ENCODE peak calls at places on chromosomes 11 and 22, in seven cellular contexts. S is NCI-H1105 treated with DMSO at 0.1 percent for 48 hours, M is HS-27A, B is GOT3, C is HEK293T, V is skeletal muscle cell, R is AG10803. J is an unnamed sample.

GRCh38 chr22:37809672-37810333 is 2.1 kb downstream of the GCAT start:
- DNase-seq in S (no peak), M (no peak), B (no peak), C (no peak), V (no peak), R (no peak), J (no peak)

GRCh38 chr22:39502109-39502788 is at the start of gene MIEF1:
- DNase-seq in S (peak), M (peak), B (peak), C (peak), V (peak), R (peak), J (peak)

GRCh38 chr22:35552846-35553245 is 12.2 kb downstream of the RASD2 start:
- DNase-seq in S (no peak), M (no peak), B (no peak), C (no peak), V (no peak), R (no peak), J (no peak)

GRCh38 chr11:24697722-24698121 is 200.9 kb downstream of the LUZP2 start:
- DNase-seq in S (no peak), M (peak), B (no peak), C (no peak), V (peak), R (no peak), J (no peak)

GRCh38 chr11:132588366-132588765 is 943.9 kb downstream of the OPCML start:
- DNase-seq in S (no peak), M (no peak), B (no peak), C (no peak), V (peak), R (peak), J (no peak)

GRCh38 chr11:123431619-123432018 is 1.6 kb downstream of the GRAMD1B start:
- DNase-seq in S (peak), M (no peak), B (no peak), C (no peak), V (no peak), R (no peak), J (no peak)

GRCh38 chr11:57144531-57145320 is 37.0 kb upstream of the LRRC55 start:
- DNase-seq in S (no peak), M (no peak), B (no peak), C (no peak), V (no peak), R (no peak), J (no peak)

GRCh38 chr22:47804281-47804680 is 1041.8 kb downstream of the TBC1D22A start:
- DNase-seq in S (no peak), M (no peak), B (no peak), C (no peak), V (no peak), R (no peak), J (no peak)

GRCh38 chr11:27786331-27786730 is 86.1 kb upstream of the BDNF start:
- DNase-seq in S (no peak), M (no peak), B (no peak), C (no peak), V (no peak), R (peak), J (no peak)

GRCh38 chr11:1196516-1197391 is 26.1 kb upstream of the MUC5B start:
- DNase-seq in S (no peak), M (no peak), B (no peak), C (no peak), V (no peak), R (no peak), J (no peak)

GRCh38 chr11:11629368-11629767 is 7.6 kb upstream of the GALNT18 start:
- DNase-seq in S (no peak), M (no peak), B (no peak), C (no peak), V (no peak), R (no peak), J (no peak)

GRCh38 chr11:12031856-12032526 is 23.6 kb upstream of the DKK3 start:
- DNase-seq in S (no peak), M (no peak), B (no peak), C (no peak), V (no peak), R (no peak), J (no peak)

GRCh38 chr22:37147186-37147990 is 2.3 kb downstream of the IL2RB start:
- DNase-seq in S (no peak), M (no peak), B (no peak), C (no peak), V (no peak), R (peak), J (no peak)

GRCh38 chr11:128764617-128765095 is 70.8 kb downstream of the FLI1 start:
- DNase-seq in S (peak), M (no peak), B (no peak), C (no peak), V (no peak), R (no peak), J (no peak)

GRCh38 chr11:70075836-70076235 is 2.3 kb upstream of the ANO1 start:
- DNase-seq in S (no peak), M (no peak), B (no peak), C (no peak), V (no peak), R (no peak), J (no peak)

GRCh38 chr11:33769542-33769941 is 4.8 kb downstream of the FBXO3 start:
- DNase-seq in S (no peak), M (no peak), B (no peak), C (no peak), V (no peak), R (no peak), J (no peak)

GRCh38 chr11:57249384-57250319 is 12.6 kb upstream of the APLNR start:
- DNase-seq in S (peak), M (peak), B (no peak), C (peak), V (no peak), R (peak), J (peak)

GRCh38 chr22:44256085-44256484 is 56.7 kb downstream of the SHISAL1 start:
- DNase-seq in S (no peak), M (no peak), B (no peak), C (no peak), V (no peak), R (no peak), J (no peak)

GRCh38 chr11:120284272-120284671 is 40.8 kb upstream of the TLCD5 start:
- DNase-seq in S (no peak), M (no peak), B (no peak), C (no peak), V (no peak), R (no peak), J (no peak)

GRCh38 chr22:38454361-38455062 is 487 bp downstream of the KCNJ4 start:
- DNase-seq in S (no peak), M (no peak), B (no peak), C (no peak), V (no peak), R (no peak), J (peak)

GRCh38 chr22:47172771-47173534 is 410.5 kb downstream of the TBC1D22A start:
- DNase-seq in S (no peak), M (no peak), B (no peak), C (no peak), V (no peak), R (no peak), J (no peak)

GRCh38 chr22:46140989-46141928 is 9.1 kb upstream of the PPARA start:
- DNase-seq in S (no peak), M (no peak), B (no peak), C (no peak), V (no peak), R (no peak), J (peak)

GRCh38 chr22:29073618-29074275 is 912 bp downstream of the KREMEN1 start:
- DNase-seq in S (no peak), M (no peak), B (no peak), C (no peak), V (no peak), R (peak), J (no peak)

GRCh38 chr11:127042445-127042844 is 41.9 kb upstream of the KIRREL3 start:
- DNase-seq in S (no peak), M (no peak), B (no peak), C (no peak), V (peak), R (peak), J (no peak)